ENCODE peak calls at places on chromosomes 7 and 10, in four cellular contexts. T is DMS153; Z is posterior cingulate gyrus; P is activated T-helper 1 cell treated with anti-CD3 and anti-CD28 coated beads, Interleukin-12 subunit alpha, Interleukin-12 subunit beta, Interleukin-2, Interleukin-4 antibody, amounts not matched to agents 30 ng/mL and 10 ng/mL and 1 ng/mL, durations not matched to agents 14 hours and 24 hours and 36 hours. G is an unnamed sample.

GRCh38 chr7:118085000-118085399 is 99.0 kb upstream of the LSM8 start:
- DNase-seq in T (no peak), P (no peak), Z (no peak), G (no peak)

GRCh38 chr10:131854579-131855335 is 46.1 kb upstream of the PPP2R2D start:
- DNase-seq in P (no peak), Z (peak), T (no peak), G (no peak)

GRCh38 chr10:78236416-78237015 is 202.9 kb downstream of the RPS24 start:
- DNase-seq in T (no peak), P (no peak), Z (no peak), G (no peak)

GRCh38 chr10:61757525-61758397 is 95.0 kb downstream of the CABCOCO1 start:
- DNase-seq in P (no peak), T (no peak), Z (no peak), G (no peak)

GRCh38 chr10:4151466-4151865 is 366.5 kb upstream of the KLF6 start:
- DNase-seq in Z (no peak), P (no peak), T (no peak), G (no peak)

GRCh38 chr7:45394117-45394708 is 180.0 kb upstream of the ADCY1 start:
- DNase-seq in Z (no peak), P (no peak), T (no peak), G (no peak)

GRCh38 chr10:103080891-103081581 is 112.0 kb downstream of the NT5C2 start:
- DNase-seq in T (no peak), P (no peak), Z (no peak), G (no peak)

GRCh38 chr10:20040012-20040411 is 223.8 kb downstream of the PLXDC2 start:
- DNase-seq in P (no peak), Z (no peak), T (no peak), G (no peak)

GRCh38 chr7:45663167-45663921 is 89.2 kb downstream of the ADCY1 start:
- DNase-seq in T (no peak), P (no peak), Z (no peak), G (no peak)

GRCh38 chr10:24334279-24334922 is 125.5 kb downstream of the KIAA1217 start:
- DNase-seq in T (no peak), P (no peak), Z (no peak), G (no peak)

GRCh38 chr7:35545831-35546230 is 149.1 kb downstream of the HERPUD2 start:
- DNase-seq in Z (no peak), T (no peak), P (no peak), G (no peak)

GRCh38 chr10:47031953-47032465 is 120.8 kb downstream of the PTPN20 start:
- DNase-seq in Z (no peak), T (no peak), P (no peak), G (no peak)

GRCh38 chr7:141577043-141577839 is 26.0 kb downstream of the AGK start:
- DNase-seq in T (no peak), Z (no peak), P (no peak), G (no peak)

GRCh38 chr7:74481458-74482324 is 28.0 kb downstream of the GTF2IRD1 start:
- DNase-seq in T (no peak), P (no peak), Z (no peak), G (no peak)

GRCh38 chr10:101050206-101051069 is 11.4 kb upstream of the KAZALD1 start:
- DNase-seq in Z (no peak), P (peak), T (peak), G (peak)

GRCh38 chr10:641149-642010 is 48.1 kb downstream of the DIP2C start:
- DNase-seq in Z (peak), P (no peak), T (no peak), G (no peak)

GRCh38 chr7:133293390-133294110 is 40.7 kb downstream of the EXOC4 start:
- DNase-seq in T (no peak), Z (no peak), P (no peak), G (no peak)

GRCh38 chr7:70076325-70076724 is 478.1 kb downstream of the AUTS2 start:
- DNase-seq in P (no peak), T (no peak), Z (no peak), G (no peak)

GRCh38 chr7:74246497-74246896 is 7.7 kb downstream of the RFC2 start:
- DNase-seq in T (no peak), P (no peak), Z (no peak), G (no peak)

GRCh38 chr10:86261933-86262665 is 104.5 kb downstream of the GRID1 start:
- DNase-seq in P (no peak), Z (no peak), T (peak), G (no peak)

GRCh38 chr10:131173484-131174210 is 137.9 kb downstream of the TCERG1L start:
- DNase-seq in Z (no peak), P (no peak), T (no peak), G (no peak)

GRCh38 chr10:18196806-18197550 is 56.8 kb downstream of the CACNB2 start:
- DNase-seq in P (no peak), Z (no peak), T (no peak), G (no peak)

GRCh38 chr10:86447422-86447821 is 74.2 kb downstream of the WAPL start:
- DNase-seq in Z (no peak), T (no peak), P (no peak), G (no peak)

GRCh38 chr7:47581442-47581820 is 480 bp downstream of the TNS3 start:
- DNase-seq in P (no peak), T (no peak), Z (no peak), G (no peak)